ENCODE peak calls at places on chromosomes 12 and 14, in nine cellular contexts. O is NCI-H2029 treated with DMSO at 0.1 percent for 48 hours; A is GM23248; U is smooth muscle cell of the brain vasculature; N is Panc1; W is stimulated activated CD4-positive, alpha-beta T cell treated with anti-CD3 and anti-CD28 coated beads, Interleukin-4, amount 100 ng/mL, for 24 hours; H is heart right ventricle; X is stimulated activated CD8-positive, alpha-beta memory T cell treated with anti-CD3 and anti-CD28 coated beads, Interleukin-2, amount 100 ng/mL, for 48 hours; L is SK-N-SH. K is an unnamed sample.

GRCh38 chr12:116734156-116734768 is 3.6 kb downstream of the SPRING1 start:
- DNase-seq in W (no peak), O (no peak), X (no peak), N (no peak), U (no peak), H (no peak), L (no peak), A (no peak), K (no peak)

GRCh38 chr12:116370004-116370404 is 92.5 kb upstream of the MED13L start:
- DNase-seq in W (no peak), L (no peak), X (no peak), N (no peak), H (no peak), O (no peak), U (no peak), A (peak), K (no peak)

GRCh38 chr14:98889107-98889835 is 382.7 kb downstream of the BCL11B start:
- DNase-seq in A (no peak), W (no peak), O (no peak), X (no peak), N (no peak), H (no peak), L (no peak), U (no peak), K (no peak)

GRCh38 chr14:51446771-51447170 is 204.9 kb upstream of the FRMD6 start:
- DNase-seq in N (no peak), O (no peak), W (no peak), X (no peak), H (no peak), U (no peak), L (no peak), A (no peak), K (no peak)

GRCh38 chr14:98909251-98909944 is 362.6 kb downstream of the BCL11B start:
- DNase-seq in A (peak), H (no peak), W (no peak), O (peak), X (no peak), U (no peak), L (no peak), N (peak), K (no peak)

GRCh38 chr14:88792572-88793258 is at the start of gene EML5:
- DNase-seq in H (peak), U (peak), L (peak), X (peak), A (peak), N (no peak), W (peak), O (no peak), K (no peak)

GRCh38 chr12:122064780-122065588 is 13.6 kb upstream of the MLXIP start:
- DNase-seq in H (no peak), W (no peak), L (peak), U (no peak), N (no peak), A (peak), O (peak), X (no peak), K (no peak)

GRCh38 chr12:91139981-91140659 is 28.8 kb upstream of the LUM start:
- DNase-seq in L (no peak), A (peak), N (no peak), O (no peak), W (no peak), U (peak), X (no peak), H (no peak), K (peak)

GRCh38 chr12:120130011-120130410 is 13.5 kb upstream of the RAB35 start:
- DNase-seq in L (no peak), H (no peak), U (no peak), X (no peak), A (no peak), W (no peak), O (no peak), N (no peak), K (no peak)

GRCh38 chr14:27528328-27528727 is 930.5 kb upstream of the NOVA1 start:
- DNase-seq in H (no peak), N (peak), L (peak), X (no peak), A (peak), W (no peak), O (peak), U (no peak), K (no peak)

GRCh38 chr14:29197557-29197956 is 431.0 kb downstream of the FOXG1 start:
- DNase-seq in O (no peak), L (no peak), X (no peak), H (no peak), W (no peak), N (no peak), U (no peak), A (no peak), K (no peak)

GRCh38 chr14:105881021-105881930 is 354.9 kb downstream of the TMEM121 start:
- DNase-seq in H (no peak), W (no peak), X (no peak), O (no peak), U (no peak), A (no peak), N (no peak), L (no peak), K (no peak)

GRCh38 chr12:59446156-59446555 is 149.7 kb upstream of the SLC16A7 start:
- DNase-seq in W (no peak), N (no peak), L (no peak), U (no peak), O (no peak), H (no peak), A (no peak), X (no peak), K (no peak)

GRCh38 chr12:120820885-120821510 is 83.2 kb downstream of the SPPL3 start:
- DNase-seq in X (peak), H (no peak), U (no peak), W (peak), L (no peak), O (no peak), N (no peak), A (no peak), K (no peak)

GRCh38 chr12:103913100-103913499 is 17.1 kb upstream of the HSP90B1 start:
- DNase-seq in N (no peak), X (no peak), O (no peak), L (no peak), A (no peak), H (no peak), W (no peak), U (no peak), K (no peak)

GRCh38 chr12:45973526-45973925 is 16.8 kb downstream of the SCAF11 start:
- DNase-seq in X (no peak), W (no peak), L (no peak), A (peak), H (no peak), N (no peak), U (no peak), O (no peak), K (no peak)

GRCh38 chr12:69055706-69056105 is 122.7 kb upstream of the CPM start:
- DNase-seq in O (no peak), W (no peak), N (no peak), U (no peak), L (no peak), A (no peak), H (no peak), X (no peak), K (no peak)

GRCh38 chr12:28089363-28089762 is 100.9 kb upstream of the CCDC91 start:
- DNase-seq in U (no peak), W (no peak), L (no peak), N (no peak), X (no peak), H (peak), A (peak), O (no peak), K (peak)

GRCh38 chr14:92880851-92881250 is 42.1 kb upstream of the CHGA start:
- DNase-seq in N (no peak), L (peak), W (no peak), H (no peak), A (peak), X (no peak), O (no peak), U (no peak), K (peak)

GRCh38 chr14:88929656-88930436 is 105.4 kb downstream of the TTC8 start:
- DNase-seq in L (no peak), W (no peak), A (no peak), U (no peak), X (no peak), N (no peak), O (no peak), H (no peak), K (no peak)

GRCh38 chr12:87201598-87201997 is 827.6 kb downstream of the C12orf50 start:
- DNase-seq in O (no peak), H (no peak), U (no peak), W (no peak), A (no peak), N (no peak), X (no peak), L (no peak), K (no peak)

GRCh38 chr14:92105073-92105844 is 1.1 kb downstream of the ATXN3 start:
- DNase-seq in H (no peak), U (no peak), L (no peak), A (no peak), N (no peak), W (no peak), X (no peak), O (no peak), K (no peak)

GRCh38 chr12:7005288-7005687 is 13.0 kb downstream of the LPCAT3 start:
- DNase-seq in L (no peak), A (no peak), W (no peak), U (no peak), X (no peak), O (no peak), N (no peak), H (no peak), K (no peak)

GRCh38 chr12:121903202-121903601 is 14.6 kb downstream of the PSMD9 start:
- DNase-seq in H (no peak), W (no peak), O (no peak), U (no peak), L (no peak), X (no peak), N (no peak), A (no peak), K (no peak)

GRCh38 chr12:105729931-105730330 is 399.4 kb downstream of the C12orf75 start:
- DNase-seq in O (no peak), N (no peak), W (no peak), H (no peak), A (no peak), X (no peak), L (no peak), U (no peak), K (no peak)

GRCh38 chr14:55188686-55189295 is 2.6 kb downstream of the DLGAP5 start:
- DNase-seq in L (no peak), W (no peak), A (peak), O (no peak), X (no peak), U (no peak), H (no peak), N (no peak), K (no peak)

GRCh38 chr14:105255021-105255507 is 6.7 kb downstream of the BTBD6 start:
- DNase-seq in X (no peak), U (no peak), W (no peak), H (no peak), N (no peak), O (no peak), A (no peak), L (no peak), K (no peak)

GRCh38 chr12:82687020-82687951 is 580 bp downstream of the TMTC2 start:
- DNase-seq in X (peak), W (peak), N (no peak), U (no peak), O (peak), H (peak), L (no peak), A (peak), K (no peak)

GRCh38 chr12:112303004-112303403 is 79.2 kb downstream of the HECTD4 start:
- DNase-seq in A (peak), U (peak), O (no peak), X (peak), H (no peak), W (peak), L (no peak), N (no peak), K (no peak)

K was measured in SK-N-MC.